ENCODE peak calls at places on chromosome 6, in ten cellular contexts. One of them, this sample, is unnamed.

GRCh38 chr6:95280690-95281273 is 296.6 kb upstream of the MANEA start:
- DNase-seq in activated CD4-positive, CD25-positive, alpha-beta regulatory T cell: no peak
- DNase-seq in GM10248: no peak
- DNase-seq in activated gamma-delta T cell treated with Interleukin-2 at 50 U/mL for 16 hours: no peak
- DNase-seq in HTR-8/SVneo: no peak
- DNase-seq in A549: no peak
- DNase-seq in central memory CD8-positive, alpha-beta T cell: no peak
- DNase-seq in heart right ventricle: no peak
- DNase-seq in prostate gland: no peak
- DNase-seq in AG04449: no peak
- DNase-seq in this sample: no peak

GRCh38 chr6:149484733-149485700 is at the start of gene ZC3H12D:
- DNase-seq in activated CD4-positive, CD25-positive, alpha-beta regulatory T cell: peak
- DNase-seq in GM10248: no peak
- DNase-seq in activated gamma-delta T cell treated with Interleukin-2 at 50 U/mL for 16 hours: peak
- DNase-seq in HTR-8/SVneo: no peak
- DNase-seq in A549: peak
- DNase-seq in central memory CD8-positive, alpha-beta T cell: peak
- DNase-seq in heart right ventricle: peak
- DNase-seq in prostate gland: no peak
- DNase-seq in AG04449: no peak
- DNase-seq in this sample: peak

GRCh38 chr6:168123165-168123911 is 44.3 kb upstream of the FRMD1 start:
- DNase-seq in activated CD4-positive, CD25-positive, alpha-beta regulatory T cell: no peak
- DNase-seq in GM10248: no peak
- DNase-seq in activated gamma-delta T cell treated with Interleukin-2 at 50 U/mL for 16 hours: no peak
- DNase-seq in HTR-8/SVneo: no peak
- DNase-seq in A549: no peak
- DNase-seq in central memory CD8-positive, alpha-beta T cell: no peak
- DNase-seq in heart right ventricle: no peak
- DNase-seq in prostate gland: no peak
- DNase-seq in AG04449: no peak
- DNase-seq in this sample: no peak

GRCh38 chr6:10146723-10147451 is 268.0 kb downstream of the TFAP2A start:
- DNase-seq in activated CD4-positive, CD25-positive, alpha-beta regulatory T cell: no peak
- DNase-seq in GM10248: peak
- DNase-seq in activated gamma-delta T cell treated with Interleukin-2 at 50 U/mL for 16 hours: no peak
- DNase-seq in HTR-8/SVneo: peak
- DNase-seq in A549: peak
- DNase-seq in central memory CD8-positive, alpha-beta T cell: no peak
- DNase-seq in heart right ventricle: no peak
- DNase-seq in prostate gland: no peak
- DNase-seq in AG04449: no peak
- DNase-seq in this sample: peak

GRCh38 chr6:130366011-130366963 is at the start of gene TMEM200A:
- DNase-seq in activated CD4-positive, CD25-positive, alpha-beta regulatory T cell: no peak
- DNase-seq in GM10248: peak
- DNase-seq in activated gamma-delta T cell treated with Interleukin-2 at 50 U/mL for 16 hours: peak
- DNase-seq in HTR-8/SVneo: peak
- DNase-seq in A549: peak
- DNase-seq in central memory CD8-positive, alpha-beta T cell: no peak
- DNase-seq in heart right ventricle: peak
- DNase-seq in prostate gland: no peak
- DNase-seq in AG04449: no peak
- DNase-seq in this sample: peak

GRCh38 chr6:133248241-133249001 is 7.3 kb downstream of the EYA4 start:
- DNase-seq in activated CD4-positive, CD25-positive, alpha-beta regulatory T cell: no peak
- DNase-seq in GM10248: no peak
- DNase-seq in activated gamma-delta T cell treated with Interleukin-2 at 50 U/mL for 16 hours: no peak
- DNase-seq in HTR-8/SVneo: no peak
- DNase-seq in A549: no peak
- DNase-seq in central memory CD8-positive, alpha-beta T cell: no peak
- DNase-seq in heart right ventricle: no peak
- DNase-seq in prostate gland: no peak
- DNase-seq in AG04449: no peak
- DNase-seq in this sample: no peak

GRCh38 chr6:100664274-100665040 is 199.7 kb upstream of the SIM1 start:
- DNase-seq in activated CD4-positive, CD25-positive, alpha-beta regulatory T cell: no peak
- DNase-seq in GM10248: no peak
- DNase-seq in activated gamma-delta T cell treated with Interleukin-2 at 50 U/mL for 16 hours: no peak
- DNase-seq in HTR-8/SVneo: no peak
- DNase-seq in A549: no peak
- DNase-seq in central memory CD8-positive, alpha-beta T cell: no peak
- DNase-seq in heart right ventricle: no peak
- DNase-seq in prostate gland: no peak
- DNase-seq in AG04449: no peak
- DNase-seq in this sample: no peak

GRCh38 chr6:86456786-86457185 is 480.5 kb upstream of the HTR1E start:
- DNase-seq in activated CD4-positive, CD25-positive, alpha-beta regulatory T cell: no peak
- DNase-seq in GM10248: no peak
- DNase-seq in activated gamma-delta T cell treated with Interleukin-2 at 50 U/mL for 16 hours: no peak
- DNase-seq in HTR-8/SVneo: no peak
- DNase-seq in A549: no peak
- DNase-seq in central memory CD8-positive, alpha-beta T cell: no peak
- DNase-seq in heart right ventricle: no peak
- DNase-seq in prostate gland: no peak
- DNase-seq in AG04449: no peak
- DNase-seq in this sample: no peak

GRCh38 chr6:117303323-117303722 is 38.0 kb downstream of the VGLL2 start:
- DNase-seq in activated CD4-positive, CD25-positive, alpha-beta regulatory T cell: no peak
- DNase-seq in GM10248: no peak
- DNase-seq in activated gamma-delta T cell treated with Interleukin-2 at 50 U/mL for 16 hours: no peak
- DNase-seq in HTR-8/SVneo: no peak
- DNase-seq in A549: no peak
- DNase-seq in central memory CD8-positive, alpha-beta T cell: no peak
- DNase-seq in heart right ventricle: no peak
- DNase-seq in prostate gland: no peak
- DNase-seq in AG04449: no peak
- DNase-seq in this sample: no peak

GRCh38 chr6:163539101-163539762 is 124.7 kb downstream of the QKI start:
- DNase-seq in activated CD4-positive, CD25-positive, alpha-beta regulatory T cell: no peak
- DNase-seq in GM10248: no peak
- DNase-seq in activated gamma-delta T cell treated with Interleukin-2 at 50 U/mL for 16 hours: no peak
- DNase-seq in HTR-8/SVneo: no peak
- DNase-seq in A549: no peak
- DNase-seq in central memory CD8-positive, alpha-beta T cell: no peak
- DNase-seq in heart right ventricle: no peak
- DNase-seq in prostate gland: no peak
- DNase-seq in AG04449: no peak
- DNase-seq in this sample: no peak

GRCh38 chr6:7617954-7618764 is 28.2 kb downstream of the SNRNP48 start:
- DNase-seq in activated CD4-positive, CD25-positive, alpha-beta regulatory T cell: no peak
- DNase-seq in GM10248: no peak
- DNase-seq in activated gamma-delta T cell treated with Interleukin-2 at 50 U/mL for 16 hours: no peak
- DNase-seq in HTR-8/SVneo: peak
- DNase-seq in A549: no peak
- DNase-seq in central memory CD8-positive, alpha-beta T cell: no peak
- DNase-seq in heart right ventricle: no peak
- DNase-seq in prostate gland: peak
- DNase-seq in AG04449: peak
- DNase-seq in this sample: peak

GRCh38 chr6:132598473-132598872 is 8.9 kb upstream of the TAAR5 start:
- DNase-seq in activated CD4-positive, CD25-positive, alpha-beta regulatory T cell: no peak
- DNase-seq in GM10248: peak
- DNase-seq in activated gamma-delta T cell treated with Interleukin-2 at 50 U/mL for 16 hours: no peak
- DNase-seq in HTR-8/SVneo: no peak
- DNase-seq in A549: peak
- DNase-seq in central memory CD8-positive, alpha-beta T cell: no peak
- DNase-seq in heart right ventricle: no peak
- DNase-seq in prostate gland: no peak
- DNase-seq in AG04449: no peak
- DNase-seq in this sample: peak